ENCODE peak calls at places on chromosomes 3 and 15, in eight cellular contexts. One of them, this sample, is unnamed. For H3K27me3, the result is how much of the 10 kb centered on the place peaks cover.

GRCh38 chr3:124201786-124202185 is 209.9 kb upstream of the ROPN1 start:
- DNase-seq in HepG2: no peak
- DNase-seq in heart left ventricle: peak
- DNase-seq in Peyer's patch: no peak
- DNase-seq in tibial nerve: no peak
- DNase-seq in adrenal gland: no peak
- DNase-seq in body of pancreas: no peak
- DNase-seq in spleen: no peak
- DNase-seq in this sample: no peak

GRCh38 chr3:128787256-128788253 is 61.6 kb downstream of the RAB7A start:
- DNase-seq in body of pancreas: no peak
- DNase-seq in tibial nerve: no peak
- DNase-seq in Peyer's patch: no peak
- DNase-seq in spleen: no peak
- DNase-seq in heart left ventricle: no peak
- DNase-seq in HepG2: peak
- DNase-seq in adrenal gland: no peak
- DNase-seq in this sample: no peak

GRCh38 chr3:149536429-149536828 is 61.9 kb downstream of the TM4SF4 start:
- DNase-seq in adrenal gland: peak
- DNase-seq in tibial nerve: no peak
- DNase-seq in heart left ventricle: peak
- DNase-seq in HepG2: no peak
- DNase-seq in body of pancreas: peak
- DNase-seq in Peyer's patch: no peak
- DNase-seq in spleen: no peak
- DNase-seq in this sample: no peak

GRCh38 chr15:61598655-61599054 is 369.6 kb upstream of the RORA start:
- DNase-seq in body of pancreas: no peak
- DNase-seq in spleen: no peak
- DNase-seq in HepG2: no peak
- DNase-seq in heart left ventricle: no peak
- DNase-seq in Peyer's patch: no peak
- DNase-seq in tibial nerve: no peak
- DNase-seq in adrenal gland: no peak
- DNase-seq in this sample: no peak

GRCh38 chr3:111539351-111540331 is 2.4 kb upstream of the CD96 start:
- DNase-seq in tibial nerve: no peak
- DNase-seq in heart left ventricle: no peak
- DNase-seq in Peyer's patch: peak
- DNase-seq in adrenal gland: peak
- DNase-seq in HepG2: peak
- DNase-seq in body of pancreas: peak
- DNase-seq in spleen: peak
- DNase-seq in this sample: no peak

GRCh38 chr3:52480768-52481715 is 14.1 kb upstream of the STAB1 start:
- DNase-seq in heart left ventricle: no peak
- DNase-seq in tibial nerve: peak
- DNase-seq in adrenal gland: peak
- DNase-seq in HepG2: no peak
- DNase-seq in spleen: no peak
- DNase-seq in Peyer's patch: no peak
- DNase-seq in body of pancreas: no peak
- DNase-seq in this sample: no peak

GRCh38 chr3:72593881-72594397 is 254.3 kb downstream of the SHQ1 start:
- DNase-seq in body of pancreas: no peak
- DNase-seq in adrenal gland: no peak
- DNase-seq in Peyer's patch: no peak
- DNase-seq in spleen: no peak
- DNase-seq in HepG2: no peak
- DNase-seq in tibial nerve: no peak
- DNase-seq in heart left ventricle: no peak
- DNase-seq in this sample: no peak

GRCh38 chr15:66780973-66781718 is 79.1 kb downstream of the SMAD6 start:
- DNase-seq in Peyer's patch: peak
- DNase-seq in heart left ventricle: no peak
- DNase-seq in HepG2: no peak
- DNase-seq in adrenal gland: no peak
- DNase-seq in tibial nerve: no peak
- DNase-seq in body of pancreas: no peak
- DNase-seq in spleen: no peak
- DNase-seq in this sample: no peak

GRCh38 chr3:11591401-11592266 is 52.1 kb downstream of the VGLL4 start:
- DNase-seq in body of pancreas: peak
- DNase-seq in spleen: no peak
- DNase-seq in Peyer's patch: no peak
- DNase-seq in tibial nerve: peak
- DNase-seq in HepG2: peak
- DNase-seq in adrenal gland: peak
- DNase-seq in heart left ventricle: peak
- DNase-seq in this sample: no peak

GRCh38 chr3:171890398-171890797 is 47.2 kb downstream of the TMEM212 start:
- DNase-seq in tibial nerve: no peak
- DNase-seq in adrenal gland: no peak
- DNase-seq in heart left ventricle: no peak
- DNase-seq in body of pancreas: no peak
- DNase-seq in HepG2: no peak
- DNase-seq in Peyer's patch: no peak
- DNase-seq in spleen: no peak
- DNase-seq in this sample: no peak

GRCh38 chr15:101445562-101446526 is 43.7 kb downstream of the PCSK6 start:
- DNase-seq in spleen: peak
- DNase-seq in adrenal gland: no peak
- DNase-seq in body of pancreas: no peak
- DNase-seq in HepG2: peak
- DNase-seq in Peyer's patch: no peak
- DNase-seq in heart left ventricle: peak
- DNase-seq in tibial nerve: peak
- DNase-seq in this sample: no peak

GRCh38 chr15:81531141-81531592 is 157.2 kb upstream of the TMC3 start:
- DNase-seq in tibial nerve: no peak
- DNase-seq in HepG2: no peak
- DNase-seq in body of pancreas: no peak
- DNase-seq in heart left ventricle: no peak
- DNase-seq in Peyer's patch: no peak
- DNase-seq in spleen: no peak
- DNase-seq in adrenal gland: no peak
- DNase-seq in this sample: no peak

GRCh38 chr3:52244061-52244628 is 1.4 kb upstream of the PPM1M start:
- DNase-seq in tibial nerve: no peak
- DNase-seq in body of pancreas: no peak
- DNase-seq in spleen: peak
- DNase-seq in adrenal gland: peak
- DNase-seq in HepG2: no peak
- DNase-seq in Peyer's patch: peak
- DNase-seq in heart left ventricle: peak
- DNase-seq in this sample: no peak

GRCh38 chr15:66704783-66705113 is 2.7 kb downstream of the SMAD6 start:
- DNase-seq in Peyer's patch: peak
- DNase-seq in adrenal gland: no peak
- DNase-seq in spleen: no peak
- DNase-seq in HepG2: no peak
- DNase-seq in heart left ventricle: no peak
- DNase-seq in tibial nerve: no peak
- DNase-seq in body of pancreas: peak
- DNase-seq in this sample: no peak

GRCh38 chr3:158808697-158809096 is 6.8 kb downstream of the MFSD1 start:
- DNase-seq in adrenal gland: no peak
- DNase-seq in Peyer's patch: no peak
- DNase-seq in HepG2: no peak
- DNase-seq in heart left ventricle: no peak
- DNase-seq in spleen: no peak
- DNase-seq in tibial nerve: no peak
- DNase-seq in body of pancreas: no peak
- DNase-seq in this sample: no peak

GRCh38 chr3:193847402-193847801 is 254.4 kb downstream of the OPA1 start:
- DNase-seq in adrenal gland: no peak
- DNase-seq in tibial nerve: no peak
- DNase-seq in Peyer's patch: no peak
- DNase-seq in spleen: no peak
- DNase-seq in body of pancreas: no peak
- DNase-seq in heart left ventricle: no peak
- DNase-seq in HepG2: no peak
- DNase-seq in this sample: no peak

GRCh38 chr3:193851416-193851815 is 258.4 kb downstream of the OPA1 start:
- DNase-seq in heart left ventricle: no peak
- DNase-seq in HepG2: no peak
- DNase-seq in body of pancreas: no peak
- DNase-seq in Peyer's patch: no peak
- DNase-seq in adrenal gland: no peak
- DNase-seq in spleen: no peak
- DNase-seq in tibial nerve: no peak
- DNase-seq in this sample: no peak

GRCh38 chr3:193850084-193850619 is 257.1 kb downstream of the OPA1 start:
- DNase-seq in heart left ventricle: no peak
- DNase-seq in HepG2: no peak
- DNase-seq in adrenal gland: no peak
- DNase-seq in spleen: no peak
- DNase-seq in tibial nerve: no peak
- DNase-seq in Peyer's patch: no peak
- DNase-seq in body of pancreas: no peak
- DNase-seq in this sample: no peak

GRCh38 chr3:193846569-193846968 is 253.6 kb downstream of the OPA1 start:
- DNase-seq in body of pancreas: no peak
- DNase-seq in tibial nerve: no peak
- DNase-seq in heart left ventricle: no peak
- DNase-seq in HepG2: no peak
- DNase-seq in spleen: no peak
- DNase-seq in adrenal gland: no peak
- DNase-seq in Peyer's patch: no peak
- DNase-seq in this sample: no peak

DNA sequence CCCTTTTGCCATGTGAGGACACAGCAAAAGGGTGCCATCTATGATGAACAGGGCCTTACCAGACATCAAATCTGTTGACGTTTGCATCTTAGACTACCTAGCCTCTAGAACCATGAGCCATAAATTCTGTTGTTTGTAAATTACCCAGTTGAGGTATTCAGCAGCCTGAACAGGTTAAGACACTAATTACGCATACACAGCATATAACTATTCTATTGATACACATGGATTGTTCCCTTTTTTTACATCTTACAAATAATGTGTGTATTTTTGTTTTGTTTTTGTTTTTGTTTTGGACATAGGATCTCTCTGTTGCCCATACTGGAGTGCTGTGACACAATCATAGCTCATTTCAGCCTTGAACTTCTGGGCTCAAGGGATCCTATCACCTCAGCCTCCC is 255.5 kb downstream of the OPA1 start:
- DNase-seq in spleen: no peak
- DNase-seq in adrenal gland: no peak
- DNase-seq in Peyer's patch: no peak
- DNase-seq in heart left ventricle: no peak
- DNase-seq in HepG2: no peak
- DNase-seq in body of pancreas: no peak
- DNase-seq in tibial nerve: no peak
- DNase-seq in this sample: no peak
- H3K27me3 ChIP-seq in spleen: under half
- H3K27me3 ChIP-seq in adrenal gland: under half
- H3K27me3 ChIP-seq in Peyer's patch: under half
- H3K27me3 ChIP-seq in heart left ventricle: under half
- H3K27me3 ChIP-seq in HepG2: under half
- H3K27me3 ChIP-seq in body of pancreas: under half
- H3K27me3 ChIP-seq in tibial nerve: under half
- H3K27me3 ChIP-seq in this sample: under half

DNA sequence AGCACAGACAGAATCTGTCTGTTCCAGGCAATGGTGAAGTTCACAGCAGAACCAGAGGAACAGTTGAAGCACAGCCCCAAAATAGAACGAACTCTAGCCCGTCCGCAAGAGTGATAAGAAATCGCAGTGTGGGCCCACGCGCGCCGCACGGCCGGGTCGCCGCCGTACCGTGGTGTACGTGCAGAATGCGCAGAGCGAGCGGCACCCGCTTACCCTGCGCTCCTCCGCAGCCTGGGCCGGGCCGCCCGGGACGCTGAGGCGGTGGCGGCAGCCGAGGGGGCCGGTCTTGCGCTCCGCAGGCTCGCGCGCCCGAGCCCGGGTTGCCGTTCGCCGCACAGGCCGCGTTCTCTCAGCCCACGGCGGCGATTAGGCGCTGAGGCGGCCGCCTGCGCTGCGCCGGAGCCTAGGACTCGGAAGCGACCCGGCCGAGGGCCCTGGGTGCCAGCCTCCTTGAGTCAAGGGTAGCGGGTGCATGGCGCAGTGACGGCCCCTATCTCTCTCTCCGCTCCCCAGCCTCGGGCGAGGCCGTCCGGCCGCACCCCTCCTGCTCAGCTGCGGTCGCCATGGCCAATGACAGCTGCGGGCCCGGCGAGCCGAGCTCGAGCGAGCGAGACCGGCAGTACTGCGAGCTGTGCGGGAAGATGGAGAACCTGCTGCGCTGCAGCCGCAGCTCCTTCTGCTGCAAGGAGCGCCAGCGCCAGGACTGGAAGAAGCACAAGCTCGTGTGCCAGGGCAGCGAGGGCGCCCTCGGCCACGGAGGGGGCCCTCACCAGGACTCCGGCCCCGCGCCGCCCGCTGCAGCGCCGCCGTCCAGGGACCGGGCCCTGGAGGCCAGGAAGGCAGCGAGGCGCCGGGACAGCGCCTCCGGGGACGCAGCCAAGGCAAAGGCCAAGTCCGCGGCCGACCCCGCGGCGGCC is 20.5 kb downstream of the WDR73 start:
- DNase-seq in Peyer's patch: peak
- DNase-seq in body of pancreas: peak
- DNase-seq in HepG2: peak
- DNase-seq in adrenal gland: peak
- DNase-seq in heart left ventricle: peak
- DNase-seq in spleen: peak
- DNase-seq in tibial nerve: peak
- DNase-seq in this sample: no peak
- TF ChIP-seq POLR2A in Peyer's patch: peak
- TF ChIP-seq POLR2A in body of pancreas: peak
- TF ChIP-seq POLR2A in HepG2: no peak
- TF ChIP-seq POLR2A in adrenal gland: peak
- TF ChIP-seq POLR2A in heart left ventricle: peak
- TF ChIP-seq POLR2A in spleen: no peak
- TF ChIP-seq POLR2A in tibial nerve: peak
- TF ChIP-seq POLR2A in this sample: no peak

DNA sequence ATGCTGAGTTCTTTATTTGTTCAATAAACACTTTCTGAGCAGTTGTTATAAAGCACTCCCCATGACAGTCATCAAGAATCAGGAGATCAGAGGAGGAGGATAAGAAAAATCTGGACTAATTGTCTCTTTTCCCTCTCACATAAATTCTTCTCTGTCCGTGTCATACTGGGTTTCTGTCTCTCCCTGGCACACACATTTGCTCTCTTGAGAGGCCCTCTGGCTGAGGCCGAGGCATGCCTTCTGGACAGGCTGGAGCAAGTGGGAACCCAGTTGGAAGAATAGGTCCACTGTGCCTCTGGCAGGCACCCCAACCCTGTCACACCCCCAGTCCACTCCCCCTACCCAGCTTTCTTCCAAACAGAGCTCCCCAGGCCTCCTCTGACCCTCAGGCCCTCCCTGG is 315.8 kb downstream of the UACA start:
- DNase-seq in tibial nerve: no peak
- DNase-seq in adrenal gland: no peak
- DNase-seq in Peyer's patch: no peak
- DNase-seq in body of pancreas: no peak
- DNase-seq in heart left ventricle: no peak
- DNase-seq in spleen: no peak
- DNase-seq in HepG2: no peak
- DNase-seq in this sample: no peak
- H3K27me3 ChIP-seq in tibial nerve: under half
- H3K27me3 ChIP-seq in adrenal gland: under half
- H3K27me3 ChIP-seq in Peyer's patch: under half
- H3K27me3 ChIP-seq in body of pancreas: under half
- H3K27me3 ChIP-seq in heart left ventricle: under half
- H3K27me3 ChIP-seq in spleen: half or more
- H3K27me3 ChIP-seq in HepG2: under half
- H3K27me3 ChIP-seq in this sample: under half

GRCh38 chr3:185175370-185175987 is 22.6 kb upstream of the C3orf70 start:
- DNase-seq in Peyer's patch: peak
- DNase-seq in heart left ventricle: peak
- DNase-seq in HepG2: peak
- DNase-seq in tibial nerve: peak
- DNase-seq in adrenal gland: peak
- DNase-seq in body of pancreas: no peak
- DNase-seq in spleen: no peak
- DNase-seq in this sample: no peak
- TF ChIP-seq POLR2A in Peyer's patch: peak
- TF ChIP-seq POLR2A in heart left ventricle: no peak
- TF ChIP-seq POLR2A in HepG2: peak
- TF ChIP-seq POLR2A in tibial nerve: no peak
- TF ChIP-seq POLR2A in adrenal gland: no peak
- TF ChIP-seq POLR2A in body of pancreas: no peak
- TF ChIP-seq POLR2A in spleen: no peak
- TF ChIP-seq POLR2A in this sample: no peak

This sample was measured in vagina.